ENCODE peak calls at places on chromosome 6, in seven cellular contexts. E, D, X, Y, N, V and M are unnamed samples.

GRCh38 chr6:138909511-138909910 is 78.5 kb downstream of the REPS1 start:
- DNase-seq in Y (no peak), D (no peak), N (no peak), V (no peak), E (no peak), X (no peak), M (no peak)

GRCh38 chr6:79813854-79814477 is 133.4 kb downstream of the ELOVL4 start:
- DNase-seq in V (peak), D (peak), N (peak), X (peak), E (peak), Y (no peak), M (peak)

GRCh38 chr6:156577749-156578148 is 199.4 kb upstream of the ARID1B start:
- DNase-seq in V (peak), N (no peak), Y (no peak), E (no peak), D (no peak), X (no peak), M (no peak)

GRCh38 chr6:118645395-118645794 is 6.0 kb downstream of the CEP85L start:
- DNase-seq in D (no peak), Y (no peak), E (no peak), X (no peak), N (no peak), V (no peak), M (no peak)

GRCh38 chr6:163923658-163924411 is 509.3 kb downstream of the QKI start:
- DNase-seq in X (no peak), V (no peak), Y (no peak), N (no peak), D (no peak), E (no peak), M (no peak)

GRCh38 chr6:15905488-15906392 is 223.1 kb upstream of the MYLIP start:
- DNase-seq in V (no peak), E (no peak), Y (no peak), D (no peak), N (no peak), X (no peak), M (peak)

GRCh38 chr6:130644175-130644574 is 183.0 kb upstream of the SMLR1 start:
- DNase-seq in D (no peak), Y (no peak), N (no peak), E (no peak), V (no peak), X (no peak), M (no peak)

GRCh38 chr6:29552512-29553051 is 7.0 kb downstream of the UBD start:
- DNase-seq in D (no peak), E (no peak), N (no peak), Y (no peak), V (peak), X (peak), M (no peak)

GRCh38 chr6:46848684-46849360 is 55.6 kb downstream of the MEP1A start:
- DNase-seq in X (peak), V (peak), N (peak), Y (peak), E (peak), D (peak), M (peak)

GRCh38 chr6:150633466-150633795 is 33.7 kb downstream of the PLEKHG1 start:
- DNase-seq in E (no peak), D (no peak), Y (no peak), V (no peak), N (no peak), X (no peak), M (no peak)

GRCh38 chr6:91678679-91679078 is 1091.8 kb upstream of the MAP3K7 start:
- DNase-seq in N (no peak), D (no peak), E (no peak), X (no peak), Y (no peak), V (no peak), M (no peak)

GRCh38 chr6:37522836-37523235 is 23.1 kb upstream of the CCDC167 start:
- DNase-seq in V (no peak), E (no peak), Y (no peak), X (no peak), D (no peak), N (no peak), M (no peak)

GRCh38 chr6:139863964-139864363 is 489.5 kb upstream of the CITED2 start:
- DNase-seq in D (no peak), Y (no peak), V (no peak), X (no peak), E (no peak), N (no peak), M (no peak)

GRCh38 chr6:139765825-139766285 is 391.4 kb upstream of the CITED2 start:
- DNase-seq in E (no peak), X (peak), D (no peak), N (no peak), V (no peak), Y (no peak), M (no peak)

GRCh38 chr6:34148864-34149810 is 3.2 kb upstream of the GRM4 start:
- DNase-seq in X (no peak), N (no peak), V (no peak), Y (peak), E (no peak), D (no peak), M (no peak)

GRCh38 chr6:104705095-104705707 is 154.5 kb downstream of the HACE1 start:
- DNase-seq in X (peak), V (peak), E (peak), N (no peak), Y (no peak), D (no peak), M (no peak)

GRCh38 chr6:149026530-149026942 is 279.7 kb downstream of the UST start:
- DNase-seq in E (no peak), Y (no peak), X (peak), V (peak), N (no peak), D (no peak), M (no peak)

GRCh38 chr6:142926494-142927273 is 18.3 kb downstream of the HIVEP2 start:
- DNase-seq in D (peak), N (peak), V (peak), E (peak), X (peak), Y (peak), M (peak)

GRCh38 chr6:167469101-167469500 is 144.2 kb downstream of the TTLL2 start:
- DNase-seq in Y (no peak), V (no peak), D (no peak), E (no peak), X (no peak), N (no peak), M (no peak)

GRCh38 chr6:156589281-156589680 is 187.9 kb upstream of the ARID1B start:
- DNase-seq in N (no peak), D (no peak), X (peak), V (no peak), E (no peak), Y (no peak), M (no peak)

GRCh38 chr6:40146902-40147301 is 212.6 kb upstream of the MOCS1 start:
- DNase-seq in N (no peak), D (no peak), V (no peak), X (no peak), E (no peak), Y (no peak), M (no peak)

GRCh38 chr6:16148498-16148897 is 19.6 kb downstream of the MYLIP start:
- DNase-seq in D (no peak), Y (no peak), N (no peak), V (no peak), E (no peak), X (no peak), M (no peak)

GRCh38 chr6:159302196-159302595 is 133.0 kb downstream of the FNDC1 start:
- DNase-seq in X (no peak), N (no peak), D (no peak), V (no peak), Y (no peak), E (no peak), M (no peak)

GRCh38 chr6:164095056-164095455 is 680.5 kb downstream of the QKI start:
- DNase-seq in V (no peak), D (no peak), N (no peak), Y (no peak), X (no peak), E (no peak), M (no peak)

GRCh38 chr6:33276864-33277662 is at the start of gene B3GALT4:
- DNase-seq in N (peak), Y (no peak), D (peak), V (peak), E (peak), X (peak), M (peak)

GRCh38 chr6:36615018-36615761 is 21.0 kb downstream of the SRSF3 start:
- DNase-seq in N (no peak), Y (no peak), X (peak), E (peak), V (peak), D (no peak), M (peak)

GRCh38 chr6:5175195-5175594 is 85.6 kb downstream of the LYRM4 start:
- DNase-seq in D (no peak), N (no peak), Y (no peak), X (no peak), E (no peak), V (peak), M (no peak)

GRCh38 chr6:16358531-16359138 is 120.2 kb downstream of the GMPR start:
- DNase-seq in V (no peak), X (no peak), N (no peak), D (no peak), E (no peak), Y (no peak), M (no peak)

GRCh38 chr6:157227202-157228166 is 95.8 kb downstream of the TMEM242 start:
- DNase-seq in X (no peak), V (peak), N (no peak), Y (no peak), E (no peak), D (no peak), M (peak)

DNA sequence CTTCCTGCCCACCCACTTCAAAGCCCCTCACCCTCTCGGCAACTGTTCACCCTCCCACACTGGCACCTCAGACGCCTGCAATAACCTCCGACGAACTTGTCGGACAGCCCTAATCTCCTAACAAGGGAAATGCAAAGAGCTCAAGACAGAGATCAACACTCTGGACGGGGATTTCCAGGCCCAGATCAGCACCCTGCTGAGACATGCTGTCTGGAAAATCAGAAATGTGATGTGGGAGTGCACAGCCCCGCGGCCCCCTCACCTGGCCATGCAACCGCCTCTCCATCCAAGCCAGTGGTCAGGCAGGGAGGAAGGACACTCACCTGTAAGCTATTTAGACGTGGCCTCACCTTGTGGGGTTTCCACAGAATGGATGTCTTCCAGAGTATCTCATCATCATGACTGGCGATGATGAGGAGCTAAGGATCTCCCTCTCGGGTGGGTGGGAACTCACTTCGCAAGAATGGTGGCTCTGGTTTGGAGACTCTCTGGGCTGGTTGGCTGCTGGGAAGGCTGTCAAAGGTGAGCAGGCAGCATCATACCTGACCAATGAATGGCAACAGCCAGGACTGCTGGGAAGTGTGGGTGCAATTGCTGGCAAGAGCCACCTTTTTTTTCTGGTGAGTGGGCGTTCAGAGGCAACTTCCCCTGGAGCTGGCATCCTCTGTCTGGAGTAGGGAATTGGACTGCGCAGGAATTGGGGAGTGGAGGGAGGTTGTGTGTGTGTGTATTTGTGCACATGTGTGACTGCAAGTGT is 28.1 kb upstream of the ADTRP start:
- DNase-seq in E (no peak), V (no peak), Y (no peak), N (no peak), D (no peak), X (no peak), M (no peak)
- TF ChIP-seq CTCF in E (no peak), V (no peak), Y (no peak), N (no peak), D (no peak), X (no peak), M (no peak)

GRCh38 chr6:81073323-81073722 is 679.2 kb downstream of the TENT5A start:
- DNase-seq in V (no peak), E (no peak), X (no peak), D (no peak), N (no peak), Y (no peak), M (no peak)

GRCh38 chr6:81075974-81076373 is 676.5 kb downstream of the TENT5A start:
- DNase-seq in N (no peak), E (no peak), X (peak), V (no peak), Y (no peak), D (no peak), M (no peak)
- TF ChIP-seq CTCF in N (no peak), E (peak), X (peak), V (peak), Y (peak), D (peak), M (no peak)

DNA sequence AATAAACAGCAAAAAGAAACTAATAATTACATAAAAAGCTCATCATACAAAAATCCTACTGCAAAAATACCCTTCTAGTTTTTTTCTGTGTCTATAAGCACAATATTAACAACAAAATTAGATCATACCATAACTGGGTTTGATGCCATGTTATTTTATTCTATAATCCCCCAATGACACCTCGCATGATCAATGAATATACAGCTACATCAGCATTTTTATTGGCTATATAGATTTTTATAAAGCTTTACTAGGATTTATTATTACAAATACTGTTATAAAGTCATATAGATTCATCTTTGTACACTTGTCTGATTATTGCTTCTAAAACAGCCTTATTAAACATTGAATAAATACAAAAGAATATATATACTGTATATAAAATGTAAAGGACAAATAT is 45.1 kb upstream of the GLP1R start:
- DNase-seq in D (no peak), V (no peak), N (no peak), E (no peak), Y (no peak), X (no peak), M (no peak)
- TF ChIP-seq CTCF in D (no peak), V (no peak), N (no peak), E (no peak), Y (no peak), X (no peak), M (no peak)

GRCh38 chr6:133289733-133290306 is 48.7 kb downstream of the EYA4 start:
- DNase-seq in X (no peak), N (no peak), V (no peak), D (no peak), E (no peak), Y (no peak), M (no peak)

GRCh38 chr6:133291671-133292070 is 50.5 kb downstream of the EYA4 start:
- DNase-seq in E (no peak), V (no peak), Y (no peak), N (no peak), X (peak), D (no peak), M (no peak)

GRCh38 chr6:133290926-133291325 is 49.8 kb downstream of the EYA4 start:
- DNase-seq in V (no peak), N (no peak), X (no peak), E (no peak), D (no peak), Y (no peak), M (no peak)

GRCh38 chr6:133288662-133289061 is 47.5 kb downstream of the EYA4 start:
- DNase-seq in D (no peak), Y (no peak), X (peak), N (no peak), E (no peak), V (no peak), M (no peak)

GRCh38 chr6:133286765-133287164 is 45.6 kb downstream of the EYA4 start:
- DNase-seq in V (peak), X (peak), E (no peak), D (no peak), N (no peak), Y (no peak), M (no peak)
- TF ChIP-seq CTCF in V (peak), X (peak), E (peak), D (peak), N (no peak), Y (peak), M (no peak)